ENCODE peak calls at places on chromosomes 13 and 19, in eight cellular contexts. Y is activated T-helper 1 cell treated with Interleukin-2 at 50 U/mL for 16 hours; N is iris pigment epithelial cell; L is cardiac muscle cell; J is AG09319; W is RWPE1; M is mesothelial cell of epicardium; T is CD8-positive, alpha-beta T cell. O is an unnamed sample.

GRCh38 chr19:3296034-3296433 is 70.3 kb upstream of the NFIC start:
- DNase-seq in Y (no peak), M (no peak), T (no peak), N (no peak), L (no peak), W (no peak), J (no peak), O (no peak)

GRCh38 chr19:7908078-7908699 is 4.5 kb downstream of the MAP2K7 start:
- DNase-seq in L (no peak), Y (no peak), J (no peak), T (no peak), N (no peak), M (no peak), W (no peak), O (no peak)

GRCh38 chr19:4130635-4131438 is 6.9 kb upstream of the MAP2K2 start:
- DNase-seq in Y (no peak), T (no peak), N (peak; percentile 85), J (peak; percentile 24), W (peak; percentile 61), M (no peak), L (peak; percentile 65), O (no peak)

GRCh38 chr19:21117041-21117907 is 24.6 kb upstream of the ZNF431 start:
- DNase-seq in L (no peak), W (no peak), M (no peak), N (peak; percentile 82), Y (no peak), T (no peak), J (no peak), O (no peak)

GRCh38 chr19:55578031-55578760 is 2.5 kb downstream of the ZNF579 start:
- DNase-seq in Y (no peak), L (no peak), N (no peak), W (no peak), T (no peak), M (no peak), J (no peak), O (no peak)

GRCh38 chr13:48993150-48993549 is 17.4 kb downstream of the FNDC3A start:
- DNase-seq in Y (no peak), T (no peak), W (no peak), M (no peak), J (no peak), N (no peak), L (no peak), O (no peak)

GRCh38 chr13:23654111-23655110 is 84.2 kb downstream of the TNFRSF19 start:
- DNase-seq in Y (no peak), N (peak; percentile 73), T (no peak), M (no peak), W (peak; percentile 23), L (peak; percentile 48), J (no peak), O (no peak)

GRCh38 chr13:97944396-97945029 is 9.0 kb upstream of the IPO5 start:
- DNase-seq in T (no peak), M (no peak), L (peak; percentile 59), W (peak; percentile 5), N (peak; percentile 65), J (no peak), Y (no peak), O (peak; percentile 48)

GRCh38 chr19:35883920-35884319 is 15.5 kb downstream of the APLP1 start:
- DNase-seq in T (no peak), J (no peak), N (no peak), W (no peak), L (no peak), Y (no peak), M (no peak), O (no peak)

GRCh38 chr13:91710733-91711132 is 312.3 kb downstream of the GPC5 start:
- DNase-seq in W (no peak), Y (no peak), T (no peak), L (no peak), N (no peak), J (no peak), M (no peak), O (no peak)

GRCh38 chr13:51154029-51154555 is 43.0 kb upstream of the C13orf42 start:
- DNase-seq in M (no peak), J (peak; percentile 23), W (no peak), L (peak; percentile 80), Y (no peak), N (peak; percentile 59), T (no peak), O (no peak)

GRCh38 chr13:96428904-96429303 is 339.0 kb downstream of the HS6ST3 start:
- DNase-seq in L (no peak), M (no peak), Y (no peak), W (no peak), N (no peak), T (no peak), J (no peak), O (no peak)

GRCh38 chr13:74367193-74367592 is 233.0 kb upstream of the KLF12 start:
- DNase-seq in W (no peak), M (no peak), L (no peak), T (no peak), J (no peak), Y (no peak), N (no peak), O (no peak)

GRCh38 chr19:3788991-3789778 is 3.0 kb upstream of the MATK start:
- DNase-seq in Y (no peak), M (no peak), W (no peak), N (no peak), L (no peak), J (no peak), T (peak; percentile 26), O (no peak)